ENCODE peak calls at places on chromosomes 3 and 15, in five cellular contexts. K is adipocyte, G is fibroblast of lung, D is Panc1, S is aorta. X is an unnamed sample. For H3K4me1, the result is how much of the 10 kb centered on the place peaks cover.

GRCh38 chr3:120498947-120499346 is 48.2 kb upstream of the FSTL1 start:
- DNase-seq in K (peak), G (peak), D (no peak), S (no peak), X (peak)

GRCh38 chr3:50436063-50436674 is 67.3 kb downstream of the CACNA2D2 start:
- DNase-seq in G (peak), K (peak), S (peak), D (peak), X (peak)

GRCh38 chr3:47070770-47071169 is 91.3 kb downstream of the NBEAL2 start:
- DNase-seq in S (no peak), D (no peak), K (no peak), G (no peak), X (no peak)

GRCh38 chr15:90946941-90947576 is 7.6 kb upstream of the RCCD1 start:
- DNase-seq in G (no peak), D (no peak), K (no peak), S (no peak), X (peak)

GRCh38 chr15:62873203-62873602 is 169.3 kb upstream of the TPM1 start:
- DNase-seq in S (no peak), G (peak), K (no peak), D (no peak), X (no peak)

GRCh38 chr15:78617131-78617915 is 3.5 kb downstream of the CHRNA3 start:
- DNase-seq in S (no peak), D (no peak), K (peak), G (no peak), X (peak)

GRCh38 chr3:14282001-14282705 is 103.5 kb downstream of the LSM3 start:
- DNase-seq in S (no peak), K (no peak), G (no peak), D (no peak), X (peak)

GRCh38 chr15:83430436-83430835 is 16.7 kb upstream of the SH3GL3 start:
- DNase-seq in K (no peak), G (no peak), D (no peak), S (no peak), X (no peak)

GRCh38 chr3:127166501-127167065 is 26.3 kb upstream of the PRR23E start:
- DNase-seq in S (no peak), G (no peak), K (no peak), D (no peak), X (peak)

GRCh38 chr3:15982667-15983145 is 184.9 kb upstream of the ANKRD28 start:
- DNase-seq in D (peak), G (peak), K (peak), S (peak), X (peak)

GRCh38 chr3:111545349-111545748 is 3.4 kb downstream of the CD96 start:
- DNase-seq in S (no peak), D (no peak), K (no peak), G (no peak), X (no peak)

GRCh38 chr3:111539351-111540331 is 2.4 kb upstream of the CD96 start:
- DNase-seq in K (peak), S (no peak), G (peak), D (peak), X (peak)

GRCh38 chr3:111538687-111539086 is 3.3 kb upstream of the CD96 start:
- DNase-seq in G (peak), K (peak), S (no peak), D (no peak), X (no peak)

GRCh38 chr3:111541391-111541790 is 606 bp upstream of the CD96 start:
- DNase-seq in D (no peak), S (no peak), G (no peak), K (no peak), X (no peak)

GRCh38 chr3:111541911-111542483 is at the start of gene CD96:
- DNase-seq in K (peak), D (no peak), G (peak), S (no peak), X (no peak)
- H3K4me1 ChIP-seq in K (under half), D (under half), G (under half), S (under half), X (under half)

GRCh38 chr3:102177075-102177755 is 257.6 kb upstream of the ZPLD1 start:
- DNase-seq in S (no peak), K (no peak), G (peak), D (no peak), X (no peak)
- H3K4me1 ChIP-seq in S (under half), K (under half), G (under half), D (under half), X (half or more)

DNA sequence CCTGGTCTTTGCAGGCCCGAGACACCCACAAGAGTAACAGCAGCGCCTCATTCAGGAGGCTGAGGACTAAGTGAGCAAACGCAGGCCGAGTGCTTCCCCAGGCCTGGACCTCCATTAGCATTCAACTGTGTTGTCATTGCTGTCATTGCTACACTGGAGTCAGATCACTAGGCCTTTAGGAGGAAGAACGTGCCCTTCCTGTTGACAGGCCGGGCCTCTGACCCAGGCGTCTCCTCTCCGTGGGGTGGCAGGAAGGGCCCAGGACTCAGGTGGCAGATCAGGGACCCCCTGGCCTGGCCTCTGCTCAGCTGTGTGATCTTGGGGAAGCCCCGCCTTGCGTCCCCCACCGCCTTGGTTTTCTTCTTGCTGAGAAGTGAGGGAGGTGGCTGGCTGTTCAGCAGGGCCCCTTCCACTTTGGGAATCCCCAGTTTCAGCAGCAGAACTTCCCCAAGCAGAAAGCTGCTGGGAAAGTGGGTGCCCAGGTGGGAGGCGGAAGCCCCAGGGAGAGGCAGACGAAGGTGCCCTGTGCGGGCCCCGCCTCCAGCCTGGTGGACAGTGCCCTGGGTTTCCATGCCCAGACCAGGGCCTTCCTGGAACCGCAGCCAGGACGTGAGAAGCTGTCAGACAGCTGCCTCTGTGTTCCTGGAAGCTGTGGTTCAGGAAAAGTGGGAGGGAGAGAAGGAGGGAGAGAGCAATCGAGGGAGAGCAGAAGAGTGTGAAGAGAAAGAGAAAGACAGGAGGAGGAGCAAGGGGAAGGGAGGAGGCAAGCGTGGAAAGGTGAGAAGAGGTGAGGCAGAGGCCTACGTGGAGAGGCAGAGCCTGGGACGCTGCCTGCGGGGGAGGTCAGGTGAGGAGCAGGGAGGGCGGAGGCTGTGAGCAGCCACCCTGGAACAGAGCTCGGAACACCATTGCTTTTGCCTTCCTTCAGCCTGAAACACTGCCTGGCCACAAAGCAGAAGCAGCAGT is 18.9 kb downstream of the ZDHHC19 start:
- DNase-seq in S (peak), D (no peak), G (no peak), K (no peak), X (peak)
- H3K4me1 ChIP-seq in S (under half), D (under half), G (under half), K (under half), X (under half)

GRCh38 chr15:97520689-97521088 is 439.8 kb upstream of the ARRDC4 start:
- DNase-seq in S (no peak), G (no peak), D (no peak), K (no peak), X (no peak)
- H3K4me1 ChIP-seq in S (under half), G (under half), D (under half), K (under half), X (under half)

GRCh38 chr3:38027466-38028465 is 1.7 kb downstream of the PLCD1 start:
- DNase-seq in G (no peak), S (no peak), K (no peak), D (no peak), X (peak)
- H3K4me1 ChIP-seq in G (under half), S (under half), K (under half), D (under half), X (under half)

GRCh38 chr15:68112711-68113110 is 58.6 kb downstream of the PIAS1 start:
- DNase-seq in D (no peak), S (no peak), K (no peak), G (peak), X (no peak)
- H3K4me1 ChIP-seq in D (under half), S (under half), K (under half), G (under half), X (under half)

GRCh38 chr15:71278989-71279756 is 163.9 kb downstream of the THSD4 start:
- DNase-seq in S (peak), G (peak), K (peak), D (no peak), X (no peak)
- H3K4me1 ChIP-seq in S (under half), G (under half), K (under half), D (under half), X (half or more)

GRCh38 chr3:64666171-64666581 is 21.6 kb downstream of the ADAMTS9 start:
- DNase-seq in D (no peak), G (peak), K (peak), S (no peak), X (no peak)
- H3K4me1 ChIP-seq in D (under half), G (under half), K (under half), S (under half), X (under half)

GRCh38 chr3:172078244-172078643 is 38.9 kb downstream of the FNDC3B start:
- DNase-seq in D (no peak), S (no peak), K (no peak), G (no peak), X (no peak)

GRCh38 chr3:172078721-172079120 is 39.3 kb downstream of the FNDC3B start:
- DNase-seq in G (no peak), K (no peak), D (no peak), S (no peak), X (no peak)

GRCh38 chr3:172079326-172079976 is 40.1 kb downstream of the FNDC3B start:
- DNase-seq in K (no peak), D (no peak), G (no peak), S (no peak), X (no peak)

GRCh38 chr3:172082269-172082668 is 42.9 kb downstream of the FNDC3B start:
- DNase-seq in G (peak), K (peak), S (no peak), D (no peak), X (peak)

GRCh38 chr3:172080503-172080902 is 41.1 kb downstream of the FNDC3B start:
- DNase-seq in K (no peak), G (no peak), D (no peak), S (no peak), X (no peak)
- H3K4me1 ChIP-seq in K (half or more), G (under half), D (under half), S (under half), X (under half)

X was measured in osteoblast.